ENCODE peak calls at places on chromosomes 13 and 19, in seven cellular contexts. L, I, O, N, K, W and X are unnamed samples.

GRCh38 chr19:4575978-4576933 is 16.8 kb upstream of the SEMA6B start:
- DNase-seq in L (no peak), I (peak; percentile 67), O (no peak), N (peak; percentile 87), K (peak; percentile 54), W (no peak), X (peak; percentile 67)

GRCh38 chr19:31261019-31261595 is 88.1 kb downstream of the TSHZ3 start:
- DNase-seq in L (no peak), I (no peak), O (no peak), N (no peak), K (no peak), W (no peak), X (no peak)

GRCh38 chr13:59531571-59532091 is 632.1 kb downstream of the DIAPH3 start:
- DNase-seq in L (no peak), I (no peak), O (peak; percentile 57), N (peak; percentile 24), K (peak; percentile 92), W (no peak), X (peak; percentile 61)

GRCh38 chr19:54388001-54388802 is 23.5 kb upstream of the LAIR1 start:
- DNase-seq in L (no peak), I (peak; percentile 46), O (no peak), N (peak; percentile 48), K (peak; percentile 3), W (no peak), X (peak; percentile 93)

GRCh38 chr13:48579167-48579918 is 46.5 kb upstream of the RCBTB2 start:
- DNase-seq in L (no peak), I (no peak), O (no peak), N (no peak), K (no peak), W (peak; percentile 97), X (no peak)

GRCh38 chr19:45729774-45730388 is 815 bp downstream of the FBXO46 start:
- DNase-seq in L (no peak), I (no peak), O (no peak), N (peak; percentile 43), K (peak; percentile 48), W (no peak), X (no peak)

GRCh38 chr13:113400621-113401451 is 36.9 kb upstream of the GRTP1 start:
- DNase-seq in L (no peak), I (no peak), O (no peak), N (no peak), K (no peak), W (no peak), X (no peak)

GRCh38 chr19:39797083-39797482 is 18.4 kb downstream of the LEUTX start:
- DNase-seq in L (no peak), I (no peak), O (no peak), N (no peak), K (no peak), W (no peak), X (no peak)

GRCh38 chr19:7852851-7853759 is 21.1 kb downstream of the PRR36 start:
- DNase-seq in L (peak; percentile 82), I (peak; percentile 58), O (no peak), N (peak; percentile 70), K (peak; percentile 90), W (peak; percentile 22), X (peak; percentile 68)

GRCh38 chr13:39107484-39108040 is 69.3 kb downstream of the NHLRC3 start:
- DNase-seq in L (peak; percentile 7), I (no peak), O (no peak), N (no peak), K (no peak), W (no peak), X (no peak)

GRCh38 chr13:114208134-114208533 is 26.6 kb upstream of the CDC16 start:
- DNase-seq in L (no peak), I (no peak), O (no peak), N (no peak), K (no peak), W (no peak), X (no peak)

GRCh38 chr19:18465214-18465963 is 27.5 kb upstream of the ISYNA1 start:
- DNase-seq in L (no peak), I (no peak), O (no peak), N (no peak), K (no peak), W (no peak), X (no peak)

GRCh38 chr19:35901854-35902661 is at the start of gene HCST:
- DNase-seq in L (no peak), I (peak; percentile 12), O (no peak), N (peak; percentile 58), K (peak; percentile 61), W (peak; percentile 53), X (peak; percentile 50)

GRCh38 chr19:14318873-14319272 is 62.4 kb upstream of the ADGRE5 start:
- DNase-seq in L (no peak), I (no peak), O (no peak), N (peak; percentile 36), K (no peak), W (no peak), X (no peak)

GRCh38 chr19:12034610-12035009 is 869 bp downstream of the ZNF433 start:
- DNase-seq in L (no peak), I (no peak), O (no peak), N (no peak), K (peak; percentile 18), W (no peak), X (no peak)

GRCh38 chr13:113969311-113969972 is 4.4 kb downstream of the C13orf46 start:
- DNase-seq in L (no peak), I (no peak), O (no peak), N (no peak), K (no peak), W (no peak), X (no peak)

GRCh38 chr19:10321874-10322835 is 6.3 kb upstream of the FDX2 start:
- DNase-seq in L (no peak), I (no peak), O (no peak), N (no peak), K (no peak), W (no peak), X (no peak)

GRCh38 chr19:40539070-40539469 is 37.6 kb upstream of the SHKBP1 start:
- DNase-seq in L (no peak), I (no peak), O (no peak), N (no peak), K (no peak), W (no peak), X (no peak)

GRCh38 chr13:31824705-31825512 is 85.6 kb downstream of the RXFP2 start:
- DNase-seq in L (no peak), I (no peak), O (peak; percentile 27), N (no peak), K (no peak), W (no peak), X (no peak)

GRCh38 chr19:5128932-5129389 is 160.0 kb downstream of the KDM4B start:
- DNase-seq in L (no peak), I (no peak), O (no peak), N (no peak), K (no peak), W (no peak), X (no peak)

GRCh38 chr19:39780894-39781293 is 2.2 kb downstream of the LEUTX start:
- DNase-seq in L (no peak), I (no peak), O (no peak), N (no peak), K (no peak), W (no peak), X (no peak)

GRCh38 chr19:30344446-30345425 is 27.4 kb upstream of the ZNF536 start:
- DNase-seq in L (no peak), I (no peak), O (no peak), N (no peak), K (no peak), W (no peak), X (no peak)

GRCh38 chr19:32977269-32977668 is 5.2 kb downstream of the FAAP24 start:
- DNase-seq in L (no peak), I (no peak), O (no peak), N (no peak), K (no peak), W (no peak), X (no peak)